ENCODE peak calls at places on chromosomes 7 and 10, in eight cellular contexts. U is spleen, J is RWPE1, L is mesothelial cell of epicardium, V is endothelial cell, C is GM10248, K is astrocyte of the spinal cord, I is upper lobe of right lung. R is an unnamed sample.

GRCh38 chr7:21902240-21902639 is 43.5 kb downstream of the CDCA7L start:
- DNase-seq in U (no peak), J (peak; percentile 26), L (no peak), V (no peak), C (no peak), K (peak; percentile 25), I (no peak), R (no peak)

GRCh38 chr7:106022193-106022821 is 59.2 kb downstream of the CDHR3 start:
- DNase-seq in U (peak; percentile 84), J (no peak), L (no peak), V (no peak), C (no peak), K (peak; percentile 73), I (no peak), R (no peak)

GRCh38 chr10:1508096-1508495 is 229.2 kb downstream of the ADARB2 start:
- DNase-seq in U (no peak), J (no peak), L (no peak), V (no peak), C (no peak), K (no peak), I (no peak), R (no peak)

GRCh38 chr10:124239666-124240065 is 146.3 kb upstream of the CHST15 start:
- DNase-seq in U (no peak), J (no peak), L (no peak), V (no peak), C (no peak), K (no peak), I (no peak), R (no peak)

GRCh38 chr10:75952093-75952492 is 520.7 kb downstream of the LRMDA start:
- DNase-seq in U (no peak), J (no peak), L (no peak), V (no peak), C (no peak), K (no peak), I (no peak), R (no peak)

GRCh38 chr7:26653430-26653911 is 210.9 kb downstream of the SKAP2 start:
- DNase-seq in U (no peak), J (peak; percentile 46), L (peak; percentile 60), V (no peak), C (no peak), K (no peak), I (no peak), R (no peak)

GRCh38 chr7:6183006-6183405 is 89.4 kb downstream of the CYTH3 start:
- DNase-seq in U (no peak), J (no peak), L (no peak), V (no peak), C (no peak), K (no peak), I (no peak), R (no peak)

GRCh38 chr7:66013938-66014337 is 31.9 kb upstream of the GUSB start:
- DNase-seq in U (no peak), J (peak; percentile 29), L (no peak), V (peak; percentile 45), C (no peak), K (peak; percentile 56), I (peak; percentile 68), R (no peak)

GRCh38 chr10:100744136-100744979 is 1.0 kb upstream of the PAX2 start:
- DNase-seq in U (no peak), J (no peak), L (no peak), V (no peak), C (peak; percentile 64), K (no peak), I (no peak), R (no peak)

GRCh38 chr7:100435401-100436304 is 644 bp downstream of the PPP1R35 start:
- DNase-seq in U (peak; percentile 92), J (peak; percentile 53), L (peak; percentile 64), V (peak; percentile 32), C (peak; percentile 46), K (peak; percentile 16), I (peak; percentile 79), R (no peak)

GRCh38 chr7:21480693-21481403 is 53.0 kb downstream of the SP4 start:
- DNase-seq in U (no peak), J (no peak), L (no peak), V (no peak), C (no peak), K (no peak), I (no peak), R (no peak)

GRCh38 chr10:61140765-61141392 is 196.9 kb upstream of the RHOBTB1 start:
- DNase-seq in U (no peak), J (peak; percentile 30), L (no peak), V (peak; percentile 21), C (no peak), K (peak; percentile 79), I (no peak), R (no peak)

GRCh38 chr10:127989481-127989964 is 82.6 kb downstream of the PTPRE start:
- DNase-seq in U (no peak), J (no peak), L (no peak), V (no peak), C (no peak), K (no peak), I (no peak), R (no peak)

GRCh38 chr10:49393757-49394156 is 2.1 kb downstream of the DRGX start:
- DNase-seq in U (no peak), J (no peak), L (no peak), V (no peak), C (no peak), K (no peak), I (no peak), R (no peak)

GRCh38 chr7:47982610-47983009 is 3.2 kb upstream of the HUS1 start:
- DNase-seq in U (no peak), J (no peak), L (no peak), V (no peak), C (no peak), K (no peak), I (no peak), R (no peak)

GRCh38 chr7:131501422-131501821 is 55.0 kb downstream of the PODXL start:
- DNase-seq in U (no peak), J (no peak), L (no peak), V (no peak), C (no peak), K (peak; percentile 83), I (no peak), R (no peak)

GRCh38 chr10:125151824-125152634 is 8.3 kb downstream of the CTBP2 start:
- DNase-seq in U (peak; percentile 90), J (no peak), L (no peak), V (no peak), C (no peak), K (no peak), I (peak; percentile 82), R (no peak)

GRCh38 chr10:62437696-62438095 is 63.5 kb downstream of the ZNF365 start:
- DNase-seq in U (no peak), J (peak; percentile 53), L (no peak), V (peak; percentile 27), C (peak; percentile 30), K (peak; percentile 88), I (no peak), R (peak; percentile 26)

GRCh38 chr7:44193011-44193802 is 4.0 kb upstream of the GCK start:
- DNase-seq in U (no peak), J (no peak), L (no peak), V (no peak), C (no peak), K (no peak), I (peak; percentile 26), R (no peak)

GRCh38 chr7:6148724-6149360 is 117.7 kb downstream of the ANKRD61 start:
- DNase-seq in U (no peak), J (no peak), L (no peak), V (no peak), C (no peak), K (no peak), I (no peak), R (no peak)

GRCh38 chr10:62652114-62652513 is 152.4 kb upstream of the ADO start:
- DNase-seq in U (no peak), J (no peak), L (no peak), V (no peak), C (no peak), K (peak; percentile 19), I (no peak), R (no peak)

GRCh38 chr7:108246227-108246837 is 116.2 kb upstream of the LAMB4 start:
- DNase-seq in U (no peak), J (peak; percentile 59), L (no peak), V (no peak), C (no peak), K (peak; percentile 94), I (no peak), R (peak; percentile 28)
- TF ChIP-seq CTCF in U (no peak), J (no peak), L (no peak), V (no peak), C (peak; percentile 19), K (peak; percentile 26), I (no peak), R (no peak)

GRCh38 chr10:77332256-77332655 is 305.4 kb downstream of the KCNMA1 start:
- DNase-seq in U (no peak), J (no peak), L (no peak), V (no peak), C (no peak), K (no peak), I (no peak), R (no peak)
- TF ChIP-seq CTCF in U (no peak), J (no peak), L (no peak), V (no peak), C (no peak), K (no peak), I (no peak), R (no peak)

GRCh38 chr10:131020775-131021174 is 290.7 kb downstream of the TCERG1L start:
- DNase-seq in U (peak; percentile 38), J (no peak), L (no peak), V (no peak), C (no peak), K (no peak), I (peak; percentile 41), R (no peak)

GRCh38 chr10:131021246-131021895 is 290.1 kb downstream of the TCERG1L start:
- DNase-seq in U (peak; percentile 52), J (no peak), L (no peak), V (no peak), C (no peak), K (no peak), I (peak; percentile 40), R (no peak)

GRCh38 chr10:131022981-131023380 is 288.5 kb downstream of the TCERG1L start:
- DNase-seq in U (peak; percentile 42), J (no peak), L (no peak), V (no peak), C (no peak), K (no peak), I (peak; percentile 13), R (no peak)

GRCh38 chr10:131022369-131022768 is 289.2 kb downstream of the TCERG1L start:
- DNase-seq in U (peak; percentile 51), J (no peak), L (no peak), V (no peak), C (no peak), K (no peak), I (peak; percentile 53), R (no peak)

DNA sequence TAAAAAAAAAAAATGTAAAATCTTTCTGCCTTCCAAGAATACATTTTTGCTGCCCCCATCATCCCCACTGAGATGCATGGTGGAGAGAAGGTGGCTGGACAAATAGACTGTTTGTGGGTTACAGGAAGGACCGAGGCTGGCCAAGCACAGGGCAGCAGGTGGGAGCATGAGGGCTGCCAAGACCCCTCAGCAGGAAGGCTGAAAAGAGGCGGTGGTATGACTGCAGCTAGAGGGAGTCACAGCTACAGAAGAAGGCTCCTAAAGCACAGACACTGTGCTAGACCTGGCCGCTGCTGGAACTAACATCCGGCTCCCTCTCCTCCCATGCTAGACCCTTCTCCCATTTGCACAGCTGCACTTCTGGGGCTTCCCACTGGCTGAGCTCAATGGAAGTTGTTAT is 289.6 kb downstream of the TCERG1L start:
- DNase-seq in U (no peak), J (no peak), L (no peak), V (no peak), C (no peak), K (no peak), I (no peak), R (no peak)
- TF ChIP-seq CTCF in U (no peak), J (no peak), L (no peak), V (no peak), C (no peak), K (no peak), I (no peak), R (no peak)

GRCh38 chr10:29658984-29659769 is 24.4 kb upstream of the SVIL start:
- DNase-seq in U (no peak), J (peak; percentile 96), L (no peak), V (peak; percentile 14), C (peak; percentile 69), K (peak; percentile 100), I (peak; percentile 76), R (no peak)
- TF ChIP-seq CTCF in U (no peak), J (no peak), L (no peak), V (no peak), C (no peak), K (peak; percentile 42), I (peak; percentile 49), R (peak; percentile 45)